ENCODE peak calls at places on chromosomes 11 and 22, in seven cellular contexts. One of them, this sample, is unnamed.

GRCh38 chr11:97290444-97291041 is 900.7 kb downstream of the JRKL start:
- DNase-seq in HCT116: no peak
- DNase-seq in HepG2: no peak
- DNase-seq in K562: no peak
- DNase-seq in SK-N-SH: no peak
- DNase-seq in GM12878: no peak
- DNase-seq in H1: no peak
- DNase-seq in this sample: no peak

GRCh38 chr11:93895106-93895862 is 44.9 kb upstream of the VSTM5 start:
- DNase-seq in HepG2: peak
- DNase-seq in SK-N-SH: peak
- DNase-seq in H1: no peak
- DNase-seq in HCT116: peak
- DNase-seq in K562: peak
- DNase-seq in GM12878: no peak
- DNase-seq in this sample: peak

GRCh38 chr22:40377931-40378330 is 7.5 kb downstream of the SGSM3 start:
- DNase-seq in GM12878: no peak
- DNase-seq in HepG2: no peak
- DNase-seq in H1: no peak
- DNase-seq in K562: no peak
- DNase-seq in SK-N-SH: no peak
- DNase-seq in HCT116: no peak
- DNase-seq in this sample: no peak

GRCh38 chr11:6298605-6299004 is 21.7 kb downstream of the CAVIN3 start:
- DNase-seq in H1: peak
- DNase-seq in K562: no peak
- DNase-seq in GM12878: no peak
- DNase-seq in HepG2: peak
- DNase-seq in HCT116: peak
- DNase-seq in SK-N-SH: peak
- DNase-seq in this sample: peak

GRCh38 chr22:22745225-22746060 is 101.0 kb downstream of the GGTLC2 start:
- DNase-seq in K562: peak
- DNase-seq in SK-N-SH: peak
- DNase-seq in GM12878: no peak
- DNase-seq in H1: peak
- DNase-seq in HCT116: no peak
- DNase-seq in HepG2: peak
- DNase-seq in this sample: no peak

GRCh38 chr11:11265320-11265719 is 87.7 kb downstream of the CSNK2A3 start:
- DNase-seq in HCT116: no peak
- DNase-seq in HepG2: no peak
- DNase-seq in K562: no peak
- DNase-seq in GM12878: no peak
- DNase-seq in H1: no peak
- DNase-seq in SK-N-SH: no peak
- DNase-seq in this sample: no peak

GRCh38 chr11:93407777-93408401 is 77.3 kb downstream of the DEUP1 start:
- DNase-seq in HCT116: no peak
- DNase-seq in SK-N-SH: no peak
- DNase-seq in GM12878: no peak
- DNase-seq in H1: no peak
- DNase-seq in HepG2: no peak
- DNase-seq in K562: peak
- DNase-seq in this sample: no peak

GRCh38 chr22:42621505-42622002 is 6.9 kb upstream of the POLDIP3 start:
- DNase-seq in H1: peak
- DNase-seq in HepG2: peak
- DNase-seq in K562: peak
- DNase-seq in HCT116: peak
- DNase-seq in GM12878: no peak
- DNase-seq in SK-N-SH: peak
- DNase-seq in this sample: peak

GRCh38 chr11:122126024-122126678 is 10.1 kb upstream of the BLID start:
- DNase-seq in GM12878: no peak
- DNase-seq in SK-N-SH: no peak
- DNase-seq in HepG2: no peak
- DNase-seq in H1: no peak
- DNase-seq in HCT116: no peak
- DNase-seq in K562: no peak
- DNase-seq in this sample: no peak

GRCh38 chr22:48068323-48068722 is 1305.9 kb downstream of the TBC1D22A start:
- DNase-seq in HCT116: no peak
- DNase-seq in H1: no peak
- DNase-seq in SK-N-SH: no peak
- DNase-seq in GM12878: no peak
- DNase-seq in HepG2: no peak
- DNase-seq in K562: no peak
- DNase-seq in this sample: no peak

GRCh38 chr11:47215366-47215925 is 672 bp downstream of the DDB2 start:
- DNase-seq in HCT116: no peak
- DNase-seq in K562: peak
- DNase-seq in HepG2: peak
- DNase-seq in SK-N-SH: no peak
- DNase-seq in GM12878: peak
- DNase-seq in H1: no peak
- DNase-seq in this sample: peak

DNA sequence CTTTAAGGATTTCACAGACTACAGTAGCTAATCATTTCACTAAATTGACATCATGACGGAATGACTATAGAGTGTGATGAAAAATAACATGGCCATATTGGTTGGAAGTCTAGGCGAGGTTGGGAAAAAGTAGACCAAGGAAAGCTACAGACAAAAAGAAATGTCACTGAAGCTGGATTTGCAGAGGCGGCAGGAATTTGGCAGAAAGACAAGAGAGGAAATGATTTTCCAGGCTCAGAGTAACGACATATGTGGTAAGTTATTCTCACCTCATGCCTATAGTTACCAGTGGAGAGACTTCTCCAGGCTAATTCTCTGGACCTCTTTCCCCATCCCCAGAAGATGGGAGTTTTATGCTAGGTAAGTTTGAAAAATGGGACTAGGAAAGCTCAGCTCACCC is 1005.8 kb upstream of the CCDC90B start:
- DNase-seq in HepG2: no peak
- DNase-seq in H1: no peak
- DNase-seq in GM12878: no peak
- DNase-seq in HCT116: no peak
- DNase-seq in K562: no peak
- DNase-seq in SK-N-SH: no peak
- DNase-seq in this sample: no peak
- TF ChIP-seq JUND in HepG2: no peak
- TF ChIP-seq JUND in H1: no peak
- TF ChIP-seq JUND in GM12878: no peak
- TF ChIP-seq JUND in HCT116: no peak
- TF ChIP-seq JUND in K562: no peak
- TF ChIP-seq JUND in SK-N-SH: no peak
- TF ChIP-seq JUND in this sample: no peak

GRCh38 chr11:45392154-45392553 is 106.0 kb upstream of the SYT13 start:
- DNase-seq in HCT116: no peak
- DNase-seq in SK-N-SH: no peak
- DNase-seq in HepG2: no peak
- DNase-seq in GM12878: no peak
- DNase-seq in H1: no peak
- DNase-seq in K562: no peak
- DNase-seq in this sample: no peak

GRCh38 chr11:45388472-45388871 is 102.3 kb upstream of the SYT13 start:
- DNase-seq in H1: no peak
- DNase-seq in K562: no peak
- DNase-seq in SK-N-SH: no peak
- DNase-seq in HCT116: no peak
- DNase-seq in HepG2: no peak
- DNase-seq in GM12878: no peak
- DNase-seq in this sample: no peak

GRCh38 chr11:45391168-45391850 is 105.2 kb upstream of the SYT13 start:
- DNase-seq in HepG2: peak
- DNase-seq in GM12878: no peak
- DNase-seq in HCT116: no peak
- DNase-seq in K562: no peak
- DNase-seq in SK-N-SH: no peak
- DNase-seq in H1: no peak
- DNase-seq in this sample: no peak

GRCh38 chr11:45392621-45393183 is 106.6 kb upstream of the SYT13 start:
- DNase-seq in GM12878: no peak
- DNase-seq in SK-N-SH: peak
- DNase-seq in HepG2: no peak
- DNase-seq in HCT116: no peak
- DNase-seq in K562: no peak
- DNase-seq in H1: no peak
- DNase-seq in this sample: no peak

DNA sequence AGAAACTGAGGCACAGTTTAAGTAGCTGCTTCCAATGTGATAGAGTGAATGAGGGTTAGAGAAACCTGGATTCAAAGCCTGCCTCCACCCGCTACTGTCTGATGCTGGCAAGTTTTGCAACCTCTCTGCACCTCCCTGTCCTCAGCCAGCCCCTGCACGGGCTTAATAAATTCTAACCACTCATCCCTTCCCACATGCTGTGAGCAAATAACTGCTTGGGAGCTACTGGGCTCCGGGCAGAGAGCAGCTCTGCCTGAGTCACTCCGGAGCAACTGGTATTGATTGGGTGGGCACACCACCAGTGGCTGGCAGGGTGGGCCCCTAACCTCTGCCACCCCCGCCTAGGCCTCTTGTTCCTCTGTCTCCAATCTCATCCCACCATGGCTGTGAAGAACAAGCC is 104.3 kb upstream of the SYT13 start:
- DNase-seq in H1: no peak
- DNase-seq in K562: no peak
- DNase-seq in HCT116: no peak
- DNase-seq in GM12878: no peak
- DNase-seq in SK-N-SH: no peak
- DNase-seq in HepG2: peak
- DNase-seq in this sample: no peak
- TF ChIP-seq JUND in H1: no peak
- TF ChIP-seq JUND in K562: no peak
- TF ChIP-seq JUND in HCT116: no peak
- TF ChIP-seq JUND in GM12878: no peak
- TF ChIP-seq JUND in SK-N-SH: no peak
- TF ChIP-seq JUND in HepG2: no peak
- TF ChIP-seq JUND in this sample: no peak

GRCh38 chr11:110713469-110713776 is 1.2 kb upstream of the ARHGAP20 start:
- DNase-seq in K562: no peak
- DNase-seq in SK-N-SH: no peak
- DNase-seq in HCT116: no peak
- DNase-seq in H1: no peak
- DNase-seq in GM12878: no peak
- DNase-seq in HepG2: no peak
- DNase-seq in this sample: no peak
- TF ChIP-seq JUND in K562: no peak
- TF ChIP-seq JUND in SK-N-SH: no peak
- TF ChIP-seq JUND in HCT116: no peak
- TF ChIP-seq JUND in H1: no peak
- TF ChIP-seq JUND in GM12878: no peak
- TF ChIP-seq JUND in HepG2: no peak
- TF ChIP-seq JUND in this sample: no peak

GRCh38 chr11:44726278-44727113 is at the start of gene TSPAN18:
- DNase-seq in GM12878: peak
- DNase-seq in HepG2: no peak
- DNase-seq in H1: peak
- DNase-seq in HCT116: no peak
- DNase-seq in SK-N-SH: peak
- DNase-seq in K562: peak
- DNase-seq in this sample: no peak

GRCh38 chr11:44728491-44728910 is 1.7 kb downstream of the TSPAN18 start:
- DNase-seq in H1: peak
- DNase-seq in HepG2: no peak
- DNase-seq in SK-N-SH: peak
- DNase-seq in GM12878: no peak
- DNase-seq in K562: no peak
- DNase-seq in HCT116: no peak
- DNase-seq in this sample: no peak

GRCh38 chr11:44727114-44727372 is 281 bp downstream of the TSPAN18 start:
- DNase-seq in SK-N-SH: peak
- DNase-seq in HCT116: no peak
- DNase-seq in GM12878: no peak
- DNase-seq in HepG2: no peak
- DNase-seq in K562: no peak
- DNase-seq in H1: peak
- DNase-seq in this sample: no peak

GRCh38 chr11:44728085-44728410 is 1.3 kb downstream of the TSPAN18 start:
- DNase-seq in HepG2: no peak
- DNase-seq in SK-N-SH: no peak
- DNase-seq in HCT116: no peak
- DNase-seq in H1: no peak
- DNase-seq in GM12878: no peak
- DNase-seq in K562: no peak
- DNase-seq in this sample: no peak

DNA sequence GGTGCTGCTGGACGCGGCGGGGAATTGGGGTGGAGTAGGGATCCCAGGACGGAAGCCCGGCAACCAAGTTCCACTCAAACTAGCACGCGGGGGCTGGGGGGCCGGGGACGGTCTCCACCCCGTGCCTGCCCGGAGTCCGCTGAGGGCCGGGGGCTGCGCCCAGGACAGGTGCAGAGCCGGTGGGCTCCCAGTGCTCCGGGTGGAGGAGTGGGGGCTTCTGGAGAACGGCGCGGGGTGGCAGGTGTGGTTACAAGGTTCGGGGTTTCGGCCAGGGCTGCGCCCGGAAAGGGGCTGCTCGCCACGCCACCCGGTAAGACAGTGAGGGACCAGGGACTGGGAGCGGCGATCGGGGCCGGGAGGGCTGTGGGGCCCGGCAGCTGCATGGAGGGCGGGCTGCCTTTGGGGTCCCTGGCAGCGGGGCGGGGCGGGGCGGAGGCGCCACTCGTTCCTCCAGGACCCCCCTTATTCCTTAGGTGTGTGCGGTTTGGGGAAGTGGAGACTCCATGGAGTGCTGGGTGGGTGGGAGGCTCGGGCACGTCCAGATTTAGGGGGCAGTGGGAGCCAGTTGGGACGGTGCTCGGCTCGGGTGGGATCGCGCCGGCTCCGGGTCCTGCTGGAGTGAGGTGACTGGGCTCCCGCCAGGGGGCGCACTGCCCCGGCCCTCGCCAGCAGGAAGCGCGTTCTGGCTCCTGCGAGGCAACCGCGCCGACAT is 767 bp downstream of the TSPAN18 start:
- DNase-seq in SK-N-SH: peak
- DNase-seq in H1: peak
- DNase-seq in GM12878: no peak
- DNase-seq in K562: peak
- DNase-seq in HCT116: peak
- DNase-seq in HepG2: peak
- DNase-seq in this sample: peak
- TF ChIP-seq JUND in SK-N-SH: no peak
- TF ChIP-seq JUND in H1: no peak
- TF ChIP-seq JUND in GM12878: no peak
- TF ChIP-seq JUND in K562: no peak
- TF ChIP-seq JUND in HCT116: no peak
- TF ChIP-seq JUND in HepG2: no peak
- TF ChIP-seq JUND in this sample: no peak